ENCODE peak calls at places on chromosomes 16 and 17, in ten cellular contexts. Y is heart left ventricle; H is CD8-positive, alpha-beta T cell; Q is upper lobe of right lung; W is testis; U is uterus; C is body of pancreas; D is OCI-LY7; V is neural progenitor cell; N is ascending aorta. I is an unnamed sample.

GRCh38 chr16:11011326-11011725 is 67.0 kb downstream of the CLEC16A start:
- DNase-seq in Y (no peak), H (no peak), Q (no peak), W (no peak), U (no peak), C (no peak), D (no peak), V (no peak), N (no peak), I (no peak)

GRCh38 chr17:77354721-77355455 is 214.1 kb downstream of the SEC14L1 start:
- DNase-seq in Y (peak), H (no peak), Q (no peak), W (peak), U (peak), C (peak), D (no peak), V (no peak), N (peak), I (no peak)

GRCh38 chr16:12257926-12258561 is 281.5 kb downstream of the SNX29 start:
- DNase-seq in Y (no peak), H (no peak), Q (no peak), W (peak), U (no peak), C (peak), D (peak), V (peak), N (no peak), I (no peak)

GRCh38 chr17:66791337-66791736 is 43.6 kb upstream of the CACNG5 start:
- DNase-seq in Y (no peak), H (no peak), Q (no peak), W (no peak), U (no peak), C (peak), D (no peak), V (no peak), N (no peak), I (no peak)

GRCh38 chr17:67490471-67490870 is 113.4 kb downstream of the PITPNC1 start:
- DNase-seq in Y (no peak), H (no peak), Q (no peak), W (no peak), U (no peak), C (no peak), D (no peak), V (peak), N (no peak), I (no peak)

GRCh38 chr16:57592591-57593003 is 35.8 kb upstream of the ADGRG1 start:
- DNase-seq in Y (no peak), H (peak), Q (no peak), W (no peak), U (no peak), C (no peak), D (no peak), V (no peak), N (no peak), I (no peak)

GRCh38 chr16:13756411-13756810 is 163.5 kb upstream of the ERCC4 start:
- DNase-seq in Y (no peak), H (no peak), Q (no peak), W (no peak), U (no peak), C (no peak), D (no peak), V (peak), N (no peak), I (no peak)

GRCh38 chr17:39605492-39606433 is 2.0 kb downstream of the NEUROD2 start:
- DNase-seq in Y (no peak), H (no peak), Q (no peak), W (no peak), U (no peak), C (no peak), D (no peak), V (peak), N (no peak), I (no peak)

GRCh38 chr17:49914096-49914490 is 54.9 kb upstream of the DLX4 start:
- DNase-seq in Y (peak), H (no peak), Q (no peak), W (no peak), U (no peak), C (no peak), D (no peak), V (peak), N (no peak), I (no peak)

GRCh38 chr16:48000622-48001021 is 155.2 kb downstream of the ABCC12 start:
- DNase-seq in Y (no peak), H (no peak), Q (no peak), W (peak), U (no peak), C (no peak), D (no peak), V (no peak), N (no peak), I (no peak)

GRCh38 chr16:57115148-57115503 is 22.7 kb downstream of the CPNE2 start:
- DNase-seq in Y (no peak), H (no peak), Q (no peak), W (no peak), U (no peak), C (no peak), D (no peak), V (no peak), N (no peak), I (no peak)

GRCh38 chr17:69717214-69717613 is 302.7 kb downstream of the MAP2K6 start:
- DNase-seq in Y (no peak), H (no peak), Q (no peak), W (no peak), U (no peak), C (no peak), D (no peak), V (no peak), N (no peak), I (no peak)

GRCh38 chr17:66730497-66730923 is 104.4 kb upstream of the CACNG5 start:
- DNase-seq in Y (no peak), H (no peak), Q (no peak), W (no peak), U (no peak), C (no peak), D (no peak), V (no peak), N (no peak), I (no peak)

GRCh38 chr16:77711775-77712174 is 10.5 kb upstream of the NUDT7 start:
- DNase-seq in Y (no peak), H (no peak), Q (no peak), W (no peak), U (no peak), C (peak), D (no peak), V (no peak), N (no peak), I (no peak)

GRCh38 chr16:86929149-86929871 is 351.0 kb downstream of the FOXL1 start:
- DNase-seq in Y (peak), H (no peak), Q (no peak), W (no peak), U (no peak), C (no peak), D (no peak), V (no peak), N (peak), I (no peak)

GRCh38 chr16:86431540-86431939 is 78.8 kb upstream of the FOXF1 start:
- DNase-seq in Y (no peak), H (no peak), Q (no peak), W (no peak), U (no peak), C (no peak), D (no peak), V (no peak), N (no peak), I (no peak)

GRCh38 chr17:41793749-41794602 is 7.5 kb upstream of the JUP start:
- DNase-seq in Y (peak), H (no peak), Q (no peak), W (no peak), U (peak), C (no peak), D (no peak), V (peak), N (no peak), I (no peak)

GRCh38 chr17:80847506-80848230 is 144.0 kb upstream of the CHMP6 start:
- DNase-seq in Y (no peak), H (peak), Q (peak), W (peak), U (no peak), C (no peak), D (no peak), V (no peak), N (peak), I (no peak)

GRCh38 chr16:84519855-84520254 is 15.4 kb upstream of the MEAK7 start:
- DNase-seq in Y (no peak), H (no peak), Q (no peak), W (no peak), U (no peak), C (no peak), D (no peak), V (no peak), N (no peak), I (peak)

GRCh38 chr16:7524419-7524818 is 191.8 kb downstream of the RBFOX1 start:
- DNase-seq in Y (no peak), H (no peak), Q (no peak), W (no peak), U (no peak), C (no peak), D (no peak), V (no peak), N (no peak), I (no peak)

GRCh38 chr17:63997341-63998048 is 656 bp upstream of the PRR29 start:
- DNase-seq in Y (peak), H (no peak), Q (peak), W (no peak), U (no peak), C (no peak), D (no peak), V (peak), N (peak), I (peak)

GRCh38 chr16:29900102-29900887 is at the start of gene ASPHD1:
- DNase-seq in Y (peak), H (no peak), Q (peak), W (peak), U (peak), C (peak), D (peak), V (peak), N (peak), I (peak)

GRCh38 chr17:74203439-74204240 is at the start of gene RPL38:
- DNase-seq in Y (peak), H (peak), Q (peak), W (peak), U (peak), C (peak), D (peak), V (peak), N (peak), I (peak)

GRCh38 chr17:34715504-34715903 is 136.1 kb downstream of the TMEM132E start:
- DNase-seq in Y (no peak), H (no peak), Q (no peak), W (no peak), U (no peak), C (no peak), D (no peak), V (no peak), N (no peak), I (no peak)

GRCh38 chr17:17628388-17629008 is 37.0 kb upstream of the PEMT start:
- DNase-seq in Y (no peak), H (peak), Q (no peak), W (no peak), U (no peak), C (no peak), D (peak), V (no peak), N (no peak), I (no peak)

GRCh38 chr17:61379457-61380216 is 20.0 kb upstream of the TBX2 start:
- DNase-seq in Y (no peak), H (no peak), Q (no peak), W (no peak), U (no peak), C (no peak), D (no peak), V (no peak), N (no peak), I (peak)

GRCh38 chr17:43632231-43632630 is 29.5 kb downstream of the MEOX1 start:
- DNase-seq in Y (no peak), H (no peak), Q (no peak), W (no peak), U (no peak), C (no peak), D (no peak), V (no peak), N (no peak), I (no peak)

GRCh38 chr17:43626066-43626465 is 35.7 kb downstream of the MEOX1 start:
- DNase-seq in Y (no peak), H (no peak), Q (no peak), W (no peak), U (no peak), C (no peak), D (no peak), V (no peak), N (no peak), I (no peak)

GRCh38 chr17:43627657-43628650 is 33.8 kb downstream of the MEOX1 start:
- DNase-seq in Y (no peak), H (no peak), Q (no peak), W (peak), U (no peak), C (no peak), D (no peak), V (peak), N (no peak), I (no peak)
- H3K27ac ChIP-seq in Y (peak), H (no peak), Q (no peak), W (no peak), U (no peak), C (no peak), D (no peak), V (no peak), N (no peak), I (no peak)

DNA sequence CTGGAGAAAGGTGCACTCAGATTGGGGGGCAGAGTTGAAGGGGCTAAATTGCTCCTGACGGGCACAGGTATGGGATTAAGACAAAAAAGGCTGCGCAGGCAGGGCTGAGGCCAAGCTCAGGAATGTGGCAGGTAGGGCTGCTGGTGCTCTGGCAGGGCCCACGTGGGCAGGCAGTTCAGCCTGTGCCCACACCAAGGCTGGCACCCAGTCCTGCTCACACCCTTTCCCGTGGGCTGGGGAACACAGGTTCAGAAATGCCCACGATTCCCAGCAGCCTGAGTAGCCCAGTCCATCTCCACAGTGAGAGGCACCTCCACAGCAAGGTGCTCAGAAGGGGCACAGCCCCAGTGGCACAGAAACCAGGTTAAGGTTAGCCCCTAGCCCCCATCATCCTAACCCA is 4.4 kb downstream of the HDAC5 start:
- DNase-seq in Y (no peak), H (no peak), Q (no peak), W (no peak), U (no peak), C (no peak), D (no peak), V (no peak), N (no peak), I (no peak)
- H3K4me3 ChIP-seq in Y (no peak), H (no peak), Q (no peak), W (no peak), U (no peak), C (no peak), D (no peak), V (no peak), N (no peak), I (no peak)

GRCh38 chr16:81483064-81483969 is 38.7 kb downstream of the CMIP start:
- DNase-seq in Y (no peak), H (no peak), Q (no peak), W (no peak), U (no peak), C (no peak), D (no peak), V (no peak), N (no peak), I (no peak)
- H3K27ac ChIP-seq in Y (no peak), H (no peak), Q (no peak), W (no peak), U (no peak), C (no peak), D (no peak), V (no peak), N (no peak), I (peak)

GRCh38 chr17:43464046-43464445 is 19.7 kb upstream of the DHX8 start:
- DNase-seq in Y (no peak), H (no peak), Q (no peak), W (no peak), U (no peak), C (no peak), D (no peak), V (no peak), N (no peak), I (no peak)
- H3K4me3 ChIP-seq in Y (no peak), H (no peak), Q (no peak), W (no peak), U (no peak), C (no peak), D (no peak), V (no peak), N (no peak), I (no peak)

GRCh38 chr17:7356072-7356549 is 1.2 kb downstream of the TMEM95 start:
- DNase-seq in Y (peak), H (peak), Q (peak), W (peak), U (peak), C (peak), D (peak), V (peak), N (peak), I (peak)
- H3K27ac ChIP-seq in Y (no peak), H (no peak), Q (no peak), W (no peak), U (peak), C (no peak), D (no peak), V (no peak), N (no peak), I (no peak)